ENCODE peak calls at places on chromosomes 6 and 20, in five cellular contexts. W, C, K, P and O are unnamed samples. For H3K9me3, the result is how much of the 10 kb centered on the place peaks cover.

GRCh38 chr20:8602389-8603116 is 466.3 kb upstream of the PLCB4 start:
- DNase-seq in W (no peak), C (no peak), K (peak), P (no peak), O (no peak)

GRCh38 chr6:98724537-98724936 is 109.8 kb upstream of the POU3F2 start:
- DNase-seq in W (no peak), C (no peak), K (no peak), P (no peak), O (no peak)

GRCh38 chr6:42404494-42404893 is 47.2 kb downstream of the TRERF1 start:
- DNase-seq in W (no peak), C (no peak), K (peak), P (no peak), O (no peak)

GRCh38 chr6:107154131-107154906 is 39.0 kb upstream of the BEND3 start:
- DNase-seq in W (peak), C (no peak), K (no peak), P (no peak), O (peak)

GRCh38 chr6:106377061-106377540 is 16.6 kb downstream of the CRYBG1 start:
- DNase-seq in W (no peak), C (no peak), K (peak), P (no peak), O (no peak)

GRCh38 chr6:132131777-132132176 is 180.6 kb upstream of the CCN2 start:
- DNase-seq in W (no peak), C (no peak), K (peak), P (peak), O (no peak)

GRCh38 chr6:71720705-71721104 is 165.6 kb upstream of the RIMS1 start:
- DNase-seq in W (no peak), C (no peak), K (no peak), P (no peak), O (no peak)

GRCh38 chr20:15923030-15923776 is 650.0 kb downstream of the KIF16B start:
- DNase-seq in W (no peak), C (no peak), K (no peak), P (no peak), O (no peak)

GRCh38 chr6:109795994-109796555 is 105.0 kb downstream of the FIG4 start:
- DNase-seq in W (no peak), C (no peak), K (peak), P (no peak), O (no peak)

GRCh38 chr20:50380697-50381040 is 129.5 kb upstream of the PTPN1 start:
- DNase-seq in W (no peak), C (peak), K (peak), P (no peak), O (no peak)

GRCh38 chr6:161261325-161261724 is 12.5 kb downstream of the AGPAT4 start:
- DNase-seq in W (no peak), C (no peak), K (peak), P (no peak), O (no peak)

GRCh38 chr20:45538209-45538798 is 978 bp downstream of the WFDC6 start:
- DNase-seq in W (no peak), C (no peak), K (no peak), P (no peak), O (no peak)

GRCh38 chr6:105642708-105643107 is 239.8 kb upstream of the PREP start:
- DNase-seq in W (no peak), C (no peak), K (peak), P (no peak), O (no peak)

GRCh38 chr6:139970591-139970991 is 596.1 kb upstream of the CITED2 start:
- DNase-seq in W (no peak), C (no peak), K (peak), P (no peak), O (no peak)

GRCh38 chr6:12572884-12573824 is 143.4 kb upstream of the PHACTR1 start:
- DNase-seq in W (no peak), C (no peak), K (peak), P (no peak), O (no peak)

GRCh38 chr20:45629496-45630100 is at the start of gene WFDC10A:
- DNase-seq in W (peak), C (no peak), K (peak), P (no peak), O (peak)

GRCh38 chr20:1671891-1672669 is 14.5 kb upstream of the SIRPG start:
- DNase-seq in W (no peak), C (no peak), K (no peak), P (no peak), O (no peak)

DNA sequence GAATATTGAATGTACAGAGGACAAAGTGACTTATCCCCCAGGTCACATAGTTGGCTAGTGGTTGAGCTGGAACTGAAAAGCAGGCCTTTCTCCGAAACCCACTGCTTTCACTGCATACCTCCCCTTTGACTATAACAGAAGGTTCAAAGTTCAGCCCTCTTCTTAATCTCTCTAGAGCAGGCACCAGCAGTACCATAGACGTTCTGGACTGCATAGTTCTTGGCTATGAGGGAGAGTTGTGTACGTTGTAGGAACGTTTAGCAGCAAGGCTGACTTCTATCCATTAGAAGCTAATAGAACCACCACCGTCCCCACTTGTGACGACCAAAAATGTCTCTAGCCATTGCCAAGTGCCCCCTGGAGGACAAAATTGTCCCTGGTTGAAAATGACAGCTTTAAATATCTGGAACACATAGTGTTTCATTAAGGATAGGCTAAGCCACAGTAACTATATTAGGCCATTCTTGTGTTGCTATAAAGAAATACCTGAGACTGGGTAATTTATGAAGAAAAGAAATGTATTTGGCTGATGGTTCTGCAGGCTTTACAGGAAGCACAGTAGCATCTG is 123.8 kb upstream of the MTHFD1L start:
- DNase-seq in W (no peak), C (no peak), K (no peak), P (no peak), O (no peak)
- TF ChIP-seq CTCF in W (no peak), C (no peak), K (no peak), P (peak), O (peak)

GRCh38 chr6:96851858-96852257 is 14.6 kb upstream of the GPR63 start:
- DNase-seq in W (no peak), C (no peak), K (no peak), P (no peak), O (no peak)
- H3K9me3 ChIP-seq in W (under half), C (under half), K (under half), P (under half), O (under half)

DNA sequence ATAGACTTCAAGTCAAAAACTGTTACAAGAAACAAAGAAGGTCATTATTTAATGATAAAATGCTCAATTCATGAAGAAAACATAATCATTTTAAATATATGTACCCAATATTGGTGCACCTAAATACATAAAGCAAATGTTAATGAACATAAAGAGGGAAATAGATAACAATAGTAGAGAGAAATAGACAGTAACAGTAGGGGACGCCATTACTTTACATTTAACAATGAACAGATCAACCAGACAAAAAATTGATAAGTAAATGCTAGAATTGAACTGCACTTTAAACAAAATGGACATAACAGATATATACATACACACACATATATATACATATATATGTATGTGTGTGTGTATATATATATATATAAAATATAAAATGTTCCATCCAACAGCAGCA is 37.4 kb downstream of the IL22RA2 start:
- DNase-seq in W (no peak), C (no peak), K (no peak), P (no peak), O (no peak)
- TF ChIP-seq CTCF in W (no peak), C (no peak), K (peak), P (peak), O (peak)

DNA sequence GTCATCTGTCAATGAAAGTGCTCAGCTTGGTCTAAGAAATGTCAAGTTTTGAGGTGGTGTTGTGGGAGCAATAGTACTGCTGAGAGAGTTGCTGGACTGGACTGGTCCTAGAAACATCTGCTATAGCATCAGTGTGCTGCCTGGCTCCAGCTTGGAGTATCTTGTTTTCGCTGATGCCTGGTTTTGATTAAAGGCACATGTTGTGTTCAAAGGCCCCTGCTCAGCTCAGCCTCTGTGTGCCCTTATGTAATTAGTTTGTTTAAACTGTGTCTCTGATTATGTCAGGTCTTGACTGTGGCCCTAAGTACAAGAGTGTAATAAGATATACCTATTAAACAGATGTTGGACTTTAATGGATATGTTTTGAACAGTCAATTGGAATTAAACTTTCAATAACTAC is 668.1 kb downstream of the DHX35 start:
- DNase-seq in W (no peak), C (no peak), K (no peak), P (no peak), O (no peak)
- H3K9me3 ChIP-seq in W (under half), C (under half), K (under half), P (under half), O (under half)

DNA sequence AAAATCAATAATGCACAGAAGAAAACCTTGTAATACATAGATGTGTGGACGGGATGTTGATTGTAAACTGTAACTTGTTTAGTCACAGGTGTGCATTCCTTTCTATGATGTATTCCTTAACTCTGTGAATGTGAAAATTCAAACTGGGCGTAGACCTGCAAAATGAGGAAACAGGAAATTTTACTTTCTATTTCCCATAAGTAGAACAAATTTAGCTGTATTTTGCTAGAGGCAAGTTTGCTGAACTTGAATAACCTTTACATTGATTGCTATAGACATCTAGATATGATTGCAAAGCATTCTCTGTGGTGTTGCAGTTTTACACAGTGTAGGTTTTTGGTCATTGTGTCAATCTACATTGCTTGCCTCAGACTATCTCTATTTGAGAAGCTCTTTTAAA is 368.4 kb upstream of the MAN1A1 start:
- DNase-seq in W (no peak), C (no peak), K (no peak), P (no peak), O (no peak)
- TF ChIP-seq CTCF in W (no peak), C (no peak), K (no peak), P (no peak), O (no peak)

GRCh38 chr20:25081730-25082497 is at the start of gene VSX1:
- DNase-seq in W (no peak), C (no peak), K (no peak), P (no peak), O (no peak)
- H3K9me3 ChIP-seq in W (under half), C (under half), K (under half), P (under half), O (under half)

GRCh38 chr6:31897612-31898199 is at the start of gene EHMT2:
- DNase-seq in W (peak), C (peak), K (peak), P (peak), O (peak)
- TF ChIP-seq CTCF in W (no peak), C (peak), K (no peak), P (no peak), O (no peak)

GRCh38 chr6:158290659-158291058 is 21.6 kb upstream of the TULP4 start:
- DNase-seq in W (no peak), C (no peak), K (no peak), P (no peak), O (no peak)
- H3K9me3 ChIP-seq in W (under half), C (under half), K (under half), P (under half), O (under half)

DNA sequence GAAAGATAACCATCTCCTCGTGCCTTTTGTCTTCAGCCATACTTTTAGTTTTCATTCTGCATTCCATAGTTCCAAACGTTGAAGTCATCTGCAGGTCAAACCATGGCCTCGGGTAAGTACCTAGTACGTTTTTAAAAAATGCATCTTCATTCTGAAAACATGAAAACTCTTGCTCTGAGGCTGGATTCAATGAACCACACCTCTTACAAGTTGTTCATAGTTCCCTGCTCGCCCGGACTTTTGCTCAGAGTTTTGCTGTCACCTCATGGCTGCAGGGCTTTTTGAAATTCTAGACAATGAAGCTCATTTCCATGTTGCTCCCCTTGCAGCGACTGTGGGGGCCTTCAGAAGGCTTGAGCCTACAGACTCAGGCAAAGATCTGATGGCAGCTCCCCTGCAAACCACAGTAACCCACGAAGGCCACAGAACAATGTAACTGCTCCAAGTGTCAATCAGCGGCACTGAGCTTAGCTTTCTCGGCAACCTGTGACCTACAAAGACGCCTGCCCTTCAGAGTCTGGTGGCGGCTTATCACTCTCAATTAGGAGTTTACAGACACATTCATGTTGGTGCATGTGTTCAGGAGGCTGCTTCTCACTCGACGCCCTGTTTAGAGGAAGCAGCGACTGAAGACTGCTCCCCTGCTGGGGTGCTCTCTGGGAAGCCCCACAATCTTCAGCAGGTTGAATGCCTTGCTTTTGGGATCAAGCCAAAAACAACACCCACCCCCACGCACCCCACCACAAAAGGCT is 61.2 kb downstream of the FOXC1 start:
- DNase-seq in W (no peak), C (no peak), K (peak), P (no peak), O (no peak)
- TF ChIP-seq CTCF in W (no peak), C (no peak), K (no peak), P (no peak), O (no peak)